ENCODE peak calls at places on chromosomes 1 and 21, in five cellular contexts. W is fibroblast of the conjunctiva, L is AG09319, G is substantia nigra, E is Caki2. N is an unnamed sample.

GRCh38 chr1:1623181-1623630 is 7.9 kb downstream of the MIB2 start:
- DNase-seq in W (no peak), L (no peak), G (no peak), E (no peak), N (no peak)

GRCh38 chr1:8423702-8424538 is 106.0 kb downstream of the SLC45A1 start:
- DNase-seq in W (no peak), L (no peak), G (peak; percentile 44), E (no peak), N (no peak)

GRCh38 chr1:94438692-94439276 is 20.6 kb downstream of the ABCD3 start:
- DNase-seq in W (no peak), L (no peak), G (no peak), E (no peak), N (no peak)

GRCh38 chr1:21153336-21153735 is 23.4 kb downstream of the EIF4G3 start:
- DNase-seq in W (no peak), L (no peak), G (no peak), E (no peak), N (no peak)

GRCh38 chr1:211017066-211017691 is 116.8 kb downstream of the KCNH1 start:
- DNase-seq in W (no peak), L (no peak), G (no peak), E (peak; percentile 35), N (no peak)

GRCh38 chr1:186894415-186894814 is 65.7 kb downstream of the PLA2G4A start:
- DNase-seq in W (no peak), L (no peak), G (no peak), E (no peak), N (no peak)

GRCh38 chr21:37184784-37185593 is 82.1 kb downstream of the VPS26C start:
- DNase-seq in W (no peak), L (no peak), G (no peak), E (no peak), N (no peak)

GRCh38 chr21:45558044-45558721 is 15.9 kb upstream of the SLC19A1 start:
- DNase-seq in W (no peak), L (no peak), G (no peak), E (no peak), N (no peak)

GRCh38 chr1:201686709-201687455 is 142.1 kb upstream of the IPO9 start:
- DNase-seq in W (no peak), L (no peak), G (no peak), E (peak; percentile 66), N (no peak)

GRCh38 chr1:59332983-59333382 is 36.1 kb downstream of the FGGY start:
- DNase-seq in W (no peak), L (no peak), G (no peak), E (no peak), N (peak; percentile 32)

GRCh38 chr1:108750476-108751191 is 4.2 kb downstream of the STXBP3 start:
- DNase-seq in W (no peak), L (no peak), G (no peak), E (peak; percentile 60), N (no peak)

GRCh38 chr1:53517109-53517508 is 57.9 kb downstream of the DMRTB1 start:
- DNase-seq in W (no peak), L (no peak), G (no peak), E (no peak), N (no peak)

GRCh38 chr1:162625624-162626023 is 6.6 kb upstream of the DDR2 start:
- DNase-seq in W (no peak), L (no peak), G (no peak), E (no peak), N (no peak)

GRCh38 chr21:36910581-36911307 is 55.7 kb downstream of the HLCS start:
- DNase-seq in W (peak; percentile 30), L (peak; percentile 45), G (no peak), E (no peak), N (no peak)

GRCh38 chr1:13898406-13898805 is 198.4 kb downstream of the PRDM2 start:
- DNase-seq in W (no peak), L (no peak), G (no peak), E (no peak), N (no peak)

GRCh38 chr1:50080904-50081586 is 27.7 kb upstream of the ELAVL4 start:
- DNase-seq in W (no peak), L (no peak), G (no peak), E (no peak), N (no peak)

GRCh38 chr1:22662986-22663408 is 10.0 kb downstream of the C1QB start:
- DNase-seq in W (no peak), L (no peak), G (no peak), E (no peak), N (no peak)

GRCh38 chr1:30738040-30738441 is 14.7 kb upstream of the MATN1 start:
- DNase-seq in W (no peak), L (no peak), G (no peak), E (no peak), N (no peak)

GRCh38 chr1:221698579-221699349 is 43.1 kb downstream of the DUSP10 start:
- DNase-seq in W (no peak), L (no peak), G (no peak), E (no peak), N (no peak)

GRCh38 chr1:53502641-53503432 is 43.6 kb downstream of the DMRTB1 start:
- DNase-seq in W (no peak), L (no peak), G (no peak), E (no peak), N (no peak)

GRCh38 chr1:202479630-202480029 is 131.1 kb downstream of the PPP1R12B start:
- DNase-seq in W (no peak), L (no peak), G (no peak), E (no peak), N (no peak)

GRCh38 chr1:98468111-98468717 is 193.3 kb upstream of the SNX7 start:
- DNase-seq in W (peak; percentile 64), L (peak; percentile 24), G (no peak), E (no peak), N (peak; percentile 43)

GRCh38 chr1:25917996-25918395 is 11.8 kb upstream of the STMN1 start:
- DNase-seq in W (no peak), L (no peak), G (no peak), E (no peak), N (no peak)

GRCh38 chr1:228358039-228358763 is 48.4 kb downstream of the TRIM11 start:
- DNase-seq in W (no peak), L (no peak), G (no peak), E (no peak), N (no peak)

GRCh38 chr1:91836307-91837056 is 49.5 kb downstream of the TGFBR3 start:
- DNase-seq in W (no peak), L (no peak), G (no peak), E (no peak), N (no peak)

GRCh38 chr21:34802180-34802899 is 133.5 kb downstream of the CLIC6 start:
- DNase-seq in W (no peak), L (no peak), G (no peak), E (no peak), N (no peak)

GRCh38 chr1:221902961-221903360 is 161.1 kb upstream of the DUSP10 start:
- DNase-seq in W (no peak), L (no peak), G (no peak), E (no peak), N (no peak)

GRCh38 chr1:106998431-106999002 is 58.0 kb upstream of the PRMT6 start:
- DNase-seq in W (no peak), L (no peak), G (no peak), E (no peak), N (no peak)

GRCh38 chr1:43042773-43043470 is 84.3 kb upstream of the SLC2A1 start:
- DNase-seq in W (no peak), L (no peak), G (no peak), E (no peak), N (no peak)

GRCh38 chr1:230314142-230314470 is 112.0 kb downstream of the PGBD5 start:
- DNase-seq in W (no peak), L (no peak), G (no peak), E (no peak), N (no peak)

GRCh38 chr1:171984850-171985485 is 143.7 kb downstream of the DNM3 start:
- DNase-seq in W (no peak), L (no peak), G (no peak), E (peak; percentile 34), N (no peak)

N was measured in HFF-Myc.